ENCODE peak calls at places on chromosomes 11 and 22, in ten cellular contexts. C is spleen, E is sigmoid colon, D is uterus, Z is lower leg skin, K is ovary, L is H1, I is GM12891, V is stomach, S is A549. F is an unnamed sample.

GRCh38 chr11:16572946-16573345 is 165.5 kb upstream of the C11orf58 start:
- DNase-seq in C (no peak), D (no peak), K (no peak), S (no peak), Z (no peak), V (no peak), I (no peak), L (no peak), E (no peak), F (no peak)

GRCh38 chr22:42799462-42800405 is 57.3 kb downstream of the ARFGAP3 start:
- DNase-seq in C (no peak), E (no peak), D (no peak), V (no peak), K (no peak), Z (no peak), L (no peak), S (no peak), I (no peak), F (no peak)

GRCh38 chr11:8045839-8046238 is 35.2 kb upstream of the TUB start:
- DNase-seq in C (no peak), V (no peak), I (no peak), Z (no peak), K (no peak), E (no peak), L (no peak), D (no peak), S (no peak), F (no peak)

GRCh38 chr22:30017375-30017774 is 62.9 kb upstream of the HORMAD2 start:
- DNase-seq in K (no peak), S (no peak), L (no peak), C (no peak), V (no peak), Z (no peak), I (no peak), D (no peak), E (no peak), F (no peak)

GRCh38 chr11:132982769-132983168 is 549.5 kb downstream of the OPCML start:
- DNase-seq in Z (no peak), C (no peak), V (no peak), S (no peak), D (no peak), L (no peak), E (no peak), K (no peak), I (no peak), F (no peak)

GRCh38 chr11:27786331-27786730 is 86.1 kb upstream of the BDNF start:
- DNase-seq in I (no peak), C (no peak), D (no peak), Z (no peak), K (no peak), V (no peak), E (no peak), L (no peak), S (no peak), F (no peak)

GRCh38 chr22:41848468-41848867 is 15.6 kb downstream of the SREBF2 start:
- DNase-seq in S (peak), L (no peak), V (peak), K (no peak), D (no peak), C (peak), Z (peak), I (no peak), E (peak), F (peak)

GRCh38 chr22:23908561-23909205 is 14.5 kb downstream of the MIF start:
- DNase-seq in K (peak), C (no peak), S (no peak), V (no peak), L (no peak), D (no peak), E (no peak), Z (no peak), I (no peak), F (no peak)

GRCh38 chr11:61418136-61418535 is 11.6 kb downstream of the CPSF7 start:
- DNase-seq in C (no peak), L (no peak), E (no peak), K (no peak), Z (no peak), I (no peak), V (no peak), D (no peak), S (no peak), F (no peak)

GRCh38 chr11:63991558-63991957 is 5.3 kb downstream of the OTUB1 start:
- DNase-seq in D (no peak), L (no peak), Z (no peak), C (no peak), E (no peak), V (no peak), S (no peak), K (no peak), I (no peak), F (no peak)

GRCh38 chr22:44491666-44492405 is 6.2 kb downstream of the RTL6 start:
- DNase-seq in K (no peak), C (no peak), D (no peak), S (no peak), E (no peak), L (no peak), V (no peak), Z (no peak), I (no peak), F (no peak)

GRCh38 chr11:29260939-29261705 is 755.7 kb downstream of the KCNA4 start:
- DNase-seq in K (no peak), L (no peak), E (no peak), V (no peak), I (no peak), Z (no peak), S (peak), D (no peak), C (no peak), F (peak)

GRCh38 chr11:69660001-69660500 is 15.1 kb downstream of the LTO1 start:
- DNase-seq in C (peak), Z (no peak), D (no peak), L (no peak), V (no peak), I (no peak), K (no peak), E (no peak), S (no peak), F (peak)

GRCh38 chr11:62546937-62547625 is 475 bp upstream of the AHNAK start:
- DNase-seq in K (peak), D (peak), I (no peak), L (no peak), V (no peak), Z (no peak), C (no peak), S (peak), E (no peak), F (no peak)

GRCh38 chr22:44746836-44747519 is 5.4 kb upstream of the ARHGAP8 start:
- DNase-seq in I (no peak), L (no peak), S (no peak), E (no peak), C (no peak), K (no peak), Z (no peak), V (peak), D (no peak), F (no peak)

GRCh38 chr11:357582-357981 is 11.7 kb upstream of the B4GALNT4 start:
- DNase-seq in I (no peak), K (no peak), L (no peak), S (no peak), C (peak), E (no peak), D (no peak), V (no peak), Z (no peak), F (no peak)

GRCh38 chr22:45154383-45154782 is 9.3 kb upstream of the NUP50 start:
- DNase-seq in E (no peak), L (no peak), S (peak), K (no peak), D (no peak), V (no peak), Z (no peak), C (no peak), I (no peak), F (no peak)

GRCh38 chr11:1199689-1200610 is 22.9 kb upstream of the MUC5B start:
- DNase-seq in E (peak), L (no peak), S (no peak), I (no peak), D (no peak), C (peak), K (no peak), Z (no peak), V (peak), F (peak)

GRCh38 chr11:6616596-6617250 is 2.5 kb downstream of the TPP1 start:
- DNase-seq in I (no peak), D (no peak), Z (no peak), L (no peak), E (peak), V (no peak), C (peak), K (no peak), S (no peak), F (no peak)

GRCh38 chr11:102666331-102666957 is 39.1 kb downstream of the MMP27 start:
- DNase-seq in C (no peak), L (no peak), Z (no peak), K (no peak), I (peak), V (no peak), D (no peak), S (peak), E (no peak), F (no peak)

GRCh38 chr11:1553808-1554594 is 18.1 kb downstream of the DUSP8 start:
- DNase-seq in L (no peak), E (no peak), S (no peak), I (no peak), C (no peak), V (peak), D (no peak), K (no peak), Z (no peak), F (no peak)

GRCh38 chr11:70527429-70528045 is 129.2 kb downstream of the CTTN start:
- DNase-seq in L (no peak), K (no peak), D (no peak), E (no peak), C (peak), V (no peak), I (no peak), Z (no peak), S (no peak), F (no peak)

GRCh38 chr22:36546932-36547331 is 18.0 kb upstream of the EIF3D start:
- DNase-seq in L (no peak), I (no peak), K (no peak), Z (no peak), E (no peak), V (no peak), D (no peak), S (peak), C (no peak), F (peak)

GRCh38 chr22:27597703-27598444 is 203.7 kb downstream of the MN1 start:
- DNase-seq in E (no peak), L (no peak), D (no peak), C (peak), V (no peak), K (no peak), S (peak), Z (no peak), I (no peak), F (no peak)

GRCh38 chr11:64094463-64095223 is 58.9 kb downstream of the FLRT1 start:
- DNase-seq in S (peak), Z (no peak), D (no peak), C (no peak), I (no peak), L (no peak), K (no peak), V (no peak), E (peak), F (no peak)

GRCh38 chr22:46162285-46162684 is 12.0 kb downstream of the PPARA start:
- DNase-seq in L (no peak), S (no peak), D (no peak), I (no peak), C (no peak), E (no peak), Z (no peak), K (no peak), V (no peak), F (no peak)

GRCh38 chr11:61198948-61199523 is 4.3 kb upstream of the PGA3 start:
- DNase-seq in K (no peak), Z (no peak), D (no peak), V (no peak), I (no peak), E (no peak), C (no peak), S (no peak), L (no peak), F (no peak)

GRCh38 chr11:3994030-3994640 is 100.5 kb upstream of the RRM1 start:
- DNase-seq in L (no peak), C (no peak), I (no peak), Z (no peak), K (no peak), V (no peak), D (no peak), S (peak), E (no peak), F (no peak)

GRCh38 chr11:798093-798713 is at the start of gene SLC25A22:
- DNase-seq in V (peak), I (peak), K (peak), Z (no peak), E (no peak), D (peak), L (no peak), S (peak), C (peak), F (peak)

GRCh38 chr11:103359221-103359620 is 250.0 kb downstream of the DYNC2H1 start:
- DNase-seq in D (no peak), S (no peak), I (no peak), E (no peak), Z (no peak), C (no peak), V (no peak), L (no peak), K (no peak), F (no peak)

GRCh38 chr22:17083811-17084540 is 824 bp upstream of the IL17RA start:
- DNase-seq in E (no peak), D (no peak), I (no peak), L (no peak), C (peak), Z (no peak), S (no peak), K (no peak), V (no peak), F (peak)

GRCh38 chr22:36286096-36286957 is 33.4 kb downstream of the APOL1 start:
- DNase-seq in L (peak), S (peak), Z (peak), E (peak), I (peak), V (peak), K (peak), C (peak), D (peak), F (peak)

DNA sequence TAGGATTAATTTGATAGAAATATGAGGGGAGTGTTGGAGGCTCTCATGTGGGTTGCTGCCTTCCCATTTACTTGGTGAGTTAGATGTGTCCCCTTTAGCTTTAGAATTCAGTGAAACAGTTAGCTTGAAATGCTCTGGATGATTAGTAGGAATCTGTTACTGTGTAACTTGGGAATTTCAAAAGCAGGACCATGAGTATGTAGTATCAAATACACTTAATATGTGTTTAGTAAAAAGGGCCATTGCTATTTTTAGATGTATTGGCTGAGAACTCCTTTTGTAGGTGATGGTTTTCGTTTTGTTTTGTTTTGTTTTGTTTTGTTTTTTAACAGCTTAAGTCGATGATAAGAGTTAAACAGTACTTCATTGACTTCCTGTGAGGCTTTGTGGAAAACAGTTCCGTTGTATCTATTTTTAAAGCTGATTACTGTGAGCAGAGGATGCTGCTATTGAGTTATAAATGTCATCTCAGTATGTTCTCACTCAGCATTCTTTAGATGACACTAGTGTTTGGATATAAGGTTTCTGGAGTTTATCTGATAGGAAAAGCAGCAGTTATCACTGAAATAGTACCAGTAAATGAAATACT is 53.5 kb downstream of the MCAM start:
- DNase-seq in V (no peak), S (no peak), K (no peak), I (no peak), C (no peak), D (no peak), L (no peak), Z (no peak), E (no peak), F (no peak)
- TF ChIP-seq POLR2A in V (no peak), S (no peak), K (no peak), I (no peak), C (no peak), D (no peak), L (no peak), Z (no peak), E (no peak), F (no peak)

DNA sequence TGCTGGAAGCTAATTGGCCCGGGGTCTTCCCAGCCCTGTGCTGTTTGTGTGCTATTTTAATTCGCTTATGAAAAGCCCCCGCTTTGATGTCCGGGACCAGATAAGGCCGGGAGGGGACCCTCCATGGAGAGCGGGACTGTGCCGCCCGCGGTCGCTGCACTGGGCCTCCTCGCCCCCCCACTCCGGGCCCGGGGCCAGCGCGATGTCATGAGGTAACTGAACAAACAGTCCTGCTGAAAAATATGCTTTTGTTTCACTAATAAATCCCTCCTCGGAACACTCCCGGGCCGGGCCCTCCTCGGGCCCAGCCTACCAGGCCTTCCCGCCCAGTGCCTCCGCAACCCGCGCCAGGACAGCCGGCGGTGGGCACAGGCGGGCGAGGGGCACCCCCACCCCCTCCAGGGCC is 78.3 kb downstream of the CDKN1C start:
- DNase-seq in V (peak), E (peak), D (peak), L (no peak), K (peak), S (no peak), C (peak), I (no peak), Z (no peak), F (peak)
- TF ChIP-seq POLR2A in V (no peak), E (no peak), D (no peak), L (no peak), K (no peak), S (no peak), C (no peak), I (no peak), Z (no peak), F (no peak)

GRCh38 chr22:37582526-37582925 is 2.6 kb upstream of the LGALS2 start:
- DNase-seq in V (no peak), I (no peak), Z (no peak), K (no peak), E (no peak), L (no peak), D (no peak), S (no peak), C (no peak), F (no peak)

GRCh38 chr22:37577957-37578356 is 1.9 kb downstream of the LGALS2 start:
- DNase-seq in K (no peak), Z (no peak), V (no peak), L (no peak), I (no peak), E (no peak), S (no peak), D (no peak), C (no peak), F (no peak)

GRCh38 chr22:37575490-37576003 is 4.3 kb downstream of the LGALS2 start:
- DNase-seq in D (no peak), C (no peak), V (no peak), S (no peak), L (no peak), K (no peak), I (no peak), Z (no peak), E (no peak), F (no peak)

GRCh38 chr22:37581534-37581933 is 1.6 kb upstream of the LGALS2 start:
- DNase-seq in L (no peak), Z (no peak), K (no peak), V (peak), S (no peak), I (no peak), D (peak), E (no peak), C (peak), F (peak)
- TF ChIP-seq POLR2A in L (no peak), Z (no peak), K (no peak), V (no peak), S (no peak), I (no peak), D (no peak), E (no peak), C (no peak), F (no peak)

GRCh38 chr11:111957663-111958415 is 20.7 kb downstream of the DIXDC1 start:
- DNase-seq in L (no peak), E (no peak), C (no peak), D (no peak), S (no peak), Z (no peak), I (no peak), K (no peak), V (no peak), F (no peak)

GRCh38 chr11:111963786-111964385 is 26.7 kb downstream of the DIXDC1 start:
- DNase-seq in K (no peak), V (no peak), D (no peak), I (no peak), C (no peak), E (no peak), S (no peak), L (no peak), Z (no peak), F (no peak)

GRCh38 chr11:111961389-111962300 is 24.5 kb downstream of the DIXDC1 start:
- DNase-seq in I (no peak), Z (no peak), K (no peak), L (no peak), D (no peak), C (no peak), V (no peak), E (no peak), S (no peak), F (no peak)

GRCh38 chr11:111966678-111967077 is 29.5 kb downstream of the DIXDC1 start:
- DNase-seq in I (no peak), K (no peak), E (no peak), S (no peak), Z (no peak), C (no peak), L (no peak), V (peak), D (no peak), F (no peak)

DNA sequence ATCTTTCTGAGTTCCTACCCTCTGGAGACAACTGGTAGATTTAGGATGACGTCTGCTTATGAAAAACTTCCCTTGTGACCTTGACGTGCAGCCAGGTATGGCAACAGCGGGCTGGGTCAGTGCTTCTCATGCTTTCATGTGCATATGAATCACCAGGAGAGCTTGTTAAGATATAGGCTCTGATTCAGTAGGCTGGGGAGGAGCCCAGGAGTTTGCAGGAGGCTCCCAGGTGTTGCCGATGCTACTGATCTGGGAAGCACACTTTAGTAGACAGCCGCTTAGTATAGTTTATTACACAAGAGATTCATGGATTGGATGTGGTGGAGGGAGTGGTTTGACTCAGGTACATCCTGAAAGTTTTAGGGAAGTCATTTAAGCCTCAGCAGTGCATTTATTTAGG is 23.8 kb downstream of the DIXDC1 start:
- DNase-seq in I (no peak), K (no peak), S (peak), V (peak), E (no peak), Z (peak), C (no peak), L (no peak), D (no peak), F (peak)
- TF ChIP-seq POLR2A in I (no peak), K (no peak), S (no peak), V (no peak), E (no peak), Z (no peak), C (no peak), L (peak), D (no peak), F (no peak)

GRCh38 chr22:20587206-20587958 is 80.0 kb downstream of the MED15 start:
- DNase-seq in L (no peak), D (no peak), C (peak), V (no peak), I (no peak), Z (no peak), S (no peak), E (no peak), K (no peak), F (no peak)

GRCh38 chr22:20590477-20591294 is 83.3 kb downstream of the MED15 start:
- DNase-seq in S (no peak), L (no peak), E (no peak), D (no peak), I (no peak), K (no peak), V (no peak), Z (no peak), C (peak), F (no peak)

GRCh38 chr22:20588092-20588842 is 80.9 kb downstream of the MED15 start:
- DNase-seq in E (no peak), C (peak), Z (no peak), V (no peak), S (no peak), L (no peak), I (no peak), D (no peak), K (no peak), F (no peak)

GRCh38 chr22:20589614-20590476 is 82.4 kb downstream of the MED15 start:
- DNase-seq in Z (no peak), D (no peak), L (no peak), S (no peak), K (no peak), E (no peak), V (no peak), C (peak), I (no peak), F (peak)

GRCh38 chr22:20588843-20589581 is 81.6 kb downstream of the MED15 start:
- DNase-seq in D (no peak), K (no peak), I (no peak), Z (no peak), C (no peak), L (no peak), V (no peak), S (no peak), E (no peak), F (no peak)
- TF ChIP-seq POLR2A in D (no peak), K (no peak), I (no peak), Z (no peak), C (no peak), L (no peak), V (no peak), S (no peak), E (no peak), F (no peak)